ENCODE peak calls at places on chromosomes 7 and 10, in nine cellular contexts. L is A549; E is mucosa of descending colon; B is gastroesophageal sphincter; Z is left lung; W is activated naive CD8-positive, alpha-beta T cell treated with anti-CD3 and anti-CD28 coated beads, Interleukin-2, amount 50 U/mL, for 24 hours; K is activated naive CD4-positive, alpha-beta T cell treated with anti-CD3 and anti-CD28 coated beads, Interleukin-2, amount 50 U/mL, for 72 hours; C is stimulated activated naive B cell treated with anti-CD40 and anti-IgM and Interleukin-4, amounts not matched to agents 10 μg/mL and 1 μg/mL and 100 μg/mL, for 72 hours; N is psoas muscle. O is an unnamed sample.

GRCh38 chr7:16357921-16358320 is 63.4 kb downstream of the CRPPA start:
- ATAC-seq in L (no peak), E (peak), B (no peak), Z (peak), W (no peak), K (no peak), C (no peak), N (no peak), O (no peak)

GRCh38 chr7:40780431-40780830 is 645.6 kb downstream of the SUGCT start:
- ATAC-seq in L (no peak), E (no peak), B (no peak), Z (no peak), W (no peak), K (no peak), C (no peak), N (no peak), O (no peak)

GRCh38 chr10:91149550-91149949 is 70.9 kb upstream of the PCGF5 start:
- ATAC-seq in L (no peak), E (no peak), B (no peak), Z (no peak), W (no peak), K (no peak), C (no peak), N (no peak), O (no peak)

GRCh38 chr7:69199661-69200060 is 398.6 kb upstream of the AUTS2 start:
- ATAC-seq in L (no peak), E (no peak), B (no peak), Z (no peak), W (no peak), K (no peak), C (no peak), N (no peak), O (no peak)

GRCh38 chr7:113907617-113908016 is 11.2 kb downstream of the PPP1R3A start:
- ATAC-seq in L (no peak), E (no peak), B (no peak), Z (no peak), W (no peak), K (no peak), C (no peak), N (no peak), O (no peak)

GRCh38 chr7:42162560-42163325 is 74.3 kb downstream of the GLI3 start:
- ATAC-seq in L (no peak), E (no peak), B (no peak), Z (no peak), W (no peak), K (no peak), C (no peak), N (no peak), O (no peak)

GRCh38 chr10:51020175-51020574 is 54.1 kb upstream of the PRKG1 start:
- ATAC-seq in L (no peak), E (no peak), B (no peak), Z (no peak), W (no peak), K (no peak), C (no peak), N (no peak), O (no peak)

GRCh38 chr7:6258440-6259182 is 13.8 kb downstream of the CYTH3 start:
- ATAC-seq in L (no peak), E (peak), B (peak), Z (peak), W (no peak), K (no peak), C (peak), N (no peak), O (no peak)

GRCh38 chr10:49161411-49161997 is 26.7 kb downstream of the TMEM273 start:
- ATAC-seq in L (peak), E (peak), B (no peak), Z (peak), W (no peak), K (no peak), C (no peak), N (no peak), O (peak)

GRCh38 chr10:117734626-117735405 is 192.3 kb downstream of the EMX2 start:
- ATAC-seq in L (no peak), E (no peak), B (no peak), Z (no peak), W (no peak), K (no peak), C (no peak), N (no peak), O (no peak)

GRCh38 chr7:24987331-24987842 is 7.4 kb upstream of the OSBPL3 start:
- ATAC-seq in L (no peak), E (no peak), B (no peak), Z (no peak), W (peak), K (no peak), C (no peak), N (no peak), O (no peak)

GRCh38 chr7:18241543-18242231 is 214.0 kb upstream of the PRPS1L1 start:
- ATAC-seq in L (no peak), E (no peak), B (no peak), Z (no peak), W (no peak), K (no peak), C (no peak), N (no peak), O (no peak)

GRCh38 chr10:100969175-100970075 is at the start of gene SEMA4G:
- ATAC-seq in L (peak), E (peak), B (peak), Z (peak), W (peak), K (peak), C (peak), N (peak), O (peak)

GRCh38 chr7:50364645-50365044 is 60.1 kb downstream of the IKZF1 start:
- ATAC-seq in L (no peak), E (no peak), B (no peak), Z (no peak), W (no peak), K (no peak), C (no peak), N (no peak), O (no peak)

GRCh38 chr7:33853361-33854062 is 51.8 kb upstream of the BMPER start:
- ATAC-seq in L (no peak), E (no peak), B (no peak), Z (no peak), W (no peak), K (no peak), C (no peak), N (no peak), O (no peak)

GRCh38 chr7:75984130-75985008 is 10.0 kb downstream of the TMEM120A start:
- ATAC-seq in L (no peak), E (no peak), B (no peak), Z (no peak), W (no peak), K (no peak), C (no peak), N (no peak), O (no peak)

GRCh38 chr10:73647211-73647874 is 6.1 kb upstream of the MYOZ1 start:
- ATAC-seq in L (no peak), E (peak), B (peak), Z (peak), W (no peak), K (peak), C (peak), N (no peak), O (peak)

GRCh38 chr7:132557489-132558044 is 18.7 kb downstream of the PLXNA4 start:
- ATAC-seq in L (peak), E (no peak), B (no peak), Z (no peak), W (no peak), K (peak), C (no peak), N (no peak), O (no peak)

GRCh38 chr7:150754950-150755349 is 17.7 kb downstream of the GIMAP5 start:
- ATAC-seq in L (no peak), E (no peak), B (no peak), Z (no peak), W (peak), K (peak), C (no peak), N (no peak), O (no peak)

GRCh38 chr7:132492841-132493445 is 83.3 kb downstream of the PLXNA4 start:
- ATAC-seq in L (no peak), E (no peak), B (no peak), Z (no peak), W (no peak), K (no peak), C (no peak), N (no peak), O (no peak)

GRCh38 chr7:88664630-88665233 is 94.8 kb upstream of the ZNF804B start:
- ATAC-seq in L (no peak), E (peak), B (no peak), Z (no peak), W (no peak), K (no peak), C (peak), N (no peak), O (peak)

GRCh38 chr10:43173120-43173519 is 34.9 kb downstream of the CSGALNACT2 start:
- ATAC-seq in L (no peak), E (no peak), B (no peak), Z (no peak), W (no peak), K (no peak), C (no peak), N (no peak), O (no peak)

O was measured in esophagus mucosa.